ENCODE peak calls at places on chromosomes 12 and 14, in seven cellular contexts. U is NCI-H446; Y is stimulated activated CD8-positive, alpha-beta memory T cell treated with anti-CD3 and anti-CD28 coated beads, Interleukin-4, amount 100 ng/mL, for 1 hour; X is Caco-2; A is right lobe of liver; F is hippocampal formation; G is prostate gland. D is an unnamed sample.
A peak's percentile ranks its signal among the peaks of the same experiment; 100 is the strongest.

GRCh38 chr12:10362828-10363664 is 26.8 kb downstream of the KLRK1 start:
- DNase-seq in U (no peak), Y (no peak), X (no peak), A (no peak), F (no peak), G (no peak), D (no peak)

GRCh38 chr14:53228966-53229365 is 75.8 kb upstream of the DDHD1 start:
- DNase-seq in U (no peak), Y (no peak), X (no peak), A (no peak), F (no peak), G (no peak), D (no peak)

GRCh38 chr14:104590240-104590965 is 10.8 kb downstream of the C14orf180 start:
- DNase-seq in U (no peak), Y (no peak), X (no peak), A (no peak), F (no peak), G (no peak), D (no peak)

GRCh38 chr12:20345866-20346265 is 22.5 kb upstream of the PDE3A start:
- DNase-seq in U (no peak), Y (no peak), X (no peak), A (no peak), F (no peak), G (no peak), D (no peak)

GRCh38 chr12:103901518-103902173 is 28.6 kb upstream of the HSP90B1 start:
- DNase-seq in U (no peak), Y (peak; percentile 15), X (no peak), A (no peak), F (no peak), G (no peak), D (no peak)

GRCh38 chr14:24060443-24060842 is 8.6 kb downstream of the CARMIL3 start:
- DNase-seq in U (no peak), Y (no peak), X (no peak), A (no peak), F (no peak), G (no peak), D (no peak)

GRCh38 chr12:118060301-118061010 is 523 bp downstream of the WSB2 start:
- DNase-seq in U (no peak), Y (no peak), X (peak; percentile 42), A (peak; percentile 76), F (peak; percentile 54), G (peak; percentile 33), D (no peak)

GRCh38 chr12:1103632-1104031 is 112.6 kb downstream of the ERC1 start:
- DNase-seq in U (no peak), Y (no peak), X (no peak), A (no peak), F (no peak), G (no peak), D (no peak)

GRCh38 chr14:89844508-89844907 is 110.0 kb downstream of the EFCAB11 start:
- DNase-seq in U (no peak), Y (no peak), X (no peak), A (no peak), F (no peak), G (no peak), D (no peak)

GRCh38 chr12:75587340-75588106 is 76.1 kb upstream of the KRR1 start:
- DNase-seq in U (peak; percentile 54), Y (no peak), X (no peak), A (no peak), F (no peak), G (no peak), D (no peak)

GRCh38 chr12:22684526-22685118 is 59.7 kb downstream of the ETNK1 start:
- DNase-seq in U (peak; percentile 58), Y (no peak), X (no peak), A (no peak), F (no peak), G (no peak), D (peak; percentile 17)

GRCh38 chr12:127628655-127629054 is 638.3 kb upstream of the TMEM132C start:
- DNase-seq in U (peak; percentile 16), Y (no peak), X (no peak), A (no peak), F (no peak), G (no peak), D (no peak)

GRCh38 chr12:116556964-116557706 is 2.0 kb upstream of the MAP1LC3B2 start:
- DNase-seq in U (no peak), Y (no peak), X (no peak), A (no peak), F (no peak), G (no peak), D (no peak)

GRCh38 chr14:25371053-25371452 is 321.1 kb upstream of the STXBP6 start:
- DNase-seq in U (peak; percentile 26), Y (no peak), X (no peak), A (no peak), F (no peak), G (peak; percentile 36), D (no peak)

GRCh38 chr12:2017724-2018337 is 13.6 kb upstream of the DCP1B start:
- DNase-seq in U (peak; percentile 70), Y (no peak), X (no peak), A (no peak), F (no peak), G (no peak), D (no peak)

GRCh38 chr14:101224356-101225115 is 321.0 kb upstream of the RTL1 start:
- DNase-seq in U (no peak), Y (no peak), X (peak; percentile 18), A (no peak), F (no peak), G (no peak), D (no peak)

GRCh38 chr12:118238888-118239287 is 103.0 kb downstream of the PEBP1 start:
- DNase-seq in U (no peak), Y (no peak), X (no peak), A (no peak), F (no peak), G (no peak), D (no peak)

GRCh38 chr12:72264548-72265175 is 7.5 kb upstream of the TRHDE start:
- DNase-seq in U (peak; percentile 18), Y (no peak), X (no peak), A (no peak), F (no peak), G (no peak), D (peak; percentile 19)

GRCh38 chr14:104224516-104225281 is 86.3 kb downstream of the KIF26A start:
- DNase-seq in U (peak; percentile 72), Y (no peak), X (no peak), A (peak; percentile 54), F (no peak), G (no peak), D (no peak)

GRCh38 chr14:61174395-61175386 is 106.4 kb downstream of the TMEM30B start:
- DNase-seq in U (no peak), Y (no peak), X (no peak), A (no peak), F (no peak), G (no peak), D (no peak)

GRCh38 chr12:88643685-88644084 is 63.4 kb upstream of the KITLG start:
- DNase-seq in U (no peak), Y (no peak), X (no peak), A (no peak), F (no peak), G (no peak), D (no peak)

GRCh38 chr14:60651936-60652673 is 2.8 kb upstream of the SIX1 start:
- DNase-seq in U (no peak), Y (no peak), X (no peak), A (peak; percentile 30), F (no peak), G (peak; percentile 52), D (no peak)

GRCh38 chr14:20683125-20683895 is 1.1 kb upstream of the RNASE4 start:
- DNase-seq in U (peak; percentile 93), Y (peak; percentile 54), X (peak; percentile 86), A (peak; percentile 49), F (peak; percentile 76), G (peak; percentile 73), D (peak; percentile 92)

GRCh38 chr14:101492716-101493115 is 68.6 kb upstream of the DIO3 start:
- DNase-seq in U (no peak), Y (no peak), X (no peak), A (no peak), F (no peak), G (no peak), D (no peak)

GRCh38 chr12:125186471-125187147 is 121.4 kb downstream of the AACS start:
- DNase-seq in U (no peak), Y (no peak), X (no peak), A (no peak), F (no peak), G (no peak), D (no peak)

GRCh38 chr12:124734224-124734788 is 129.4 kb downstream of the SCARB1 start:
- DNase-seq in U (no peak), Y (no peak), X (no peak), A (no peak), F (peak; percentile 20), G (no peak), D (peak; percentile 91)

GRCh38 chr12:24864796-24865125 is 84.1 kb downstream of the BCAT1 start:
- DNase-seq in U (no peak), Y (no peak), X (peak; percentile 59), A (no peak), F (no peak), G (no peak), D (no peak)

GRCh38 chr14:68948686-68949085 is 30.4 kb downstream of the ACTN1 start:
- DNase-seq in U (no peak), Y (no peak), X (no peak), A (no peak), F (no peak), G (no peak), D (no peak)

GRCh38 chr14:100670017-100670974 is 56.4 kb upstream of the DLK1 start:
- DNase-seq in U (no peak), Y (no peak), X (no peak), A (no peak), F (no peak), G (no peak), D (no peak)

GRCh38 chr12:13390381-13390856 is 193.9 kb downstream of the EMP1 start:
- DNase-seq in U (peak; percentile 98), Y (no peak), X (no peak), A (peak; percentile 94), F (peak; percentile 82), G (peak; percentile 93), D (no peak)

D was measured in HepG2.